ENCODE peak calls at places on chromosomes 1 and 21, in five cellular contexts. M is cardiac muscle cell, Z is PC-3, Q is K562, B is kidney epithelial cell. C is an unnamed sample.
A peak's percentile ranks its signal among the peaks of the same experiment; 100 is the strongest.

GRCh38 chr1:218705911-218706893 is 361.1 kb downstream of the TGFB2 start:
- DNase-seq in Z (peak; percentile 100), M (peak; percentile 94), Q (no peak), B (peak; percentile 100), C (peak; percentile 88)

GRCh38 chr21:21046063-21046462 is 47.9 kb downstream of the NCAM2 start:
- DNase-seq in Z (no peak), Q (no peak), B (no peak), M (no peak), C (no peak)

GRCh38 chr1:46549697-46550681 is 1.5 kb downstream of the KNCN start:
- DNase-seq in Z (peak; percentile 26), M (peak; percentile 67), B (peak; percentile 23), Q (peak; percentile 68), C (peak; percentile 38)

GRCh38 chr1:153292185-153292584 is 20.6 kb downstream of the PGLYRP3 start:
- DNase-seq in B (no peak), M (no peak), Z (no peak), Q (no peak), C (peak; percentile 61)

GRCh38 chr1:218299416-218299815 is 14.3 kb downstream of the RRP15 start:
- DNase-seq in Q (peak; percentile 25), M (peak; percentile 77), B (peak; percentile 21), Z (peak; percentile 80), C (peak; percentile 60)

GRCh38 chr1:52403566-52404115 is 582 bp downstream of the ORC1 start:
- DNase-seq in Z (peak; percentile 82), B (peak; percentile 37), M (peak; percentile 76), Q (peak; percentile 72), C (peak; percentile 87)

GRCh38 chr1:215201301-215201700 is 118.8 kb downstream of the KCNK2 start:
- DNase-seq in M (no peak), Z (no peak), B (no peak), Q (no peak), C (no peak)

GRCh38 chr1:110356379-110356778 is 17.2 kb downstream of the RBM15 start:
- DNase-seq in B (peak; percentile 35), M (no peak), Q (no peak), Z (peak; percentile 93), C (peak; percentile 53)

GRCh38 chr1:244226440-244226839 is 175.4 kb downstream of the ZBTB18 start:
- DNase-seq in Q (no peak), M (no peak), Z (peak; percentile 89), B (no peak), C (peak; percentile 62)

GRCh38 chr21:43657355-43658093 is 1.8 kb downstream of the HSF2BP start:
- DNase-seq in Z (no peak), M (peak; percentile 28), B (no peak), Q (no peak), C (no peak)

GRCh38 chr1:3031401-3032221 is 10.3 kb downstream of the ACTRT2 start:
- DNase-seq in Z (no peak), Q (no peak), M (no peak), B (no peak), C (no peak)

GRCh38 chr1:214637722-214638473 is 34.9 kb downstream of the CENPF start:
- DNase-seq in Z (peak; percentile 68), B (no peak), Q (peak; percentile 29), M (peak; percentile 77), C (peak; percentile 66)

GRCh38 chr21:34074283-34075098 is 1.1 kb downstream of the MRPS6 start:
- DNase-seq in Z (peak; percentile 32), M (peak; percentile 9), B (no peak), Q (no peak), C (peak; percentile 38)

GRCh38 chr1:111596499-111596898 is 23.1 kb upstream of the RAP1A start:
- DNase-seq in M (no peak), Z (no peak), Q (no peak), B (no peak), C (no peak)

GRCh38 chr1:15786581-15786980 is 20.9 kb downstream of the UQCRHL start:
- DNase-seq in Q (no peak), B (no peak), M (peak; percentile 44), Z (peak; percentile 48), C (peak; percentile 48)

GRCh38 chr21:28684351-28684750 is 308.3 kb downstream of the LTN1 start:
- DNase-seq in Z (no peak), B (no peak), M (peak; percentile 3), Q (no peak), C (peak; percentile 54)

GRCh38 chr21:36323032-36323431 is 3.0 kb downstream of the MORC3 start:
- DNase-seq in Z (peak; percentile 36), M (no peak), B (no peak), Q (no peak), C (peak; percentile 57)

GRCh38 chr1:27614625-27615344 is 10.8 kb upstream of the AHDC1 start:
- DNase-seq in B (no peak), Q (peak; percentile 91), M (no peak), Z (no peak), C (no peak)

GRCh38 chr1:91680556-91680955 is 179.9 kb downstream of the CDC7 start:
- DNase-seq in Z (no peak), Q (no peak), M (no peak), B (no peak), C (no peak)

GRCh38 chr1:119547805-119548204 is 40.8 kb downstream of the HSD3B1 start:
- DNase-seq in B (no peak), M (no peak), Z (no peak), Q (no peak), C (no peak)

GRCh38 chr1:11736746-11737639 is 1.1 kb downstream of the AGTRAP start:
- DNase-seq in M (peak; percentile 86), Q (peak; percentile 43), B (peak; percentile 60), Z (peak; percentile 75), C (peak; percentile 95)

GRCh38 chr1:78410643-78411042 is 80.1 kb upstream of the PTGFR start:
- DNase-seq in B (no peak), M (no peak), Q (no peak), Z (peak; percentile 12), C (no peak)

GRCh38 chr1:224541901-224542610 is 74.1 kb upstream of the CNIH3 start:
- DNase-seq in M (peak; percentile 78), B (no peak), Q (no peak), Z (peak; percentile 68), C (peak; percentile 27)

GRCh38 chr1:24694380-24694843 is 50.8 kb upstream of the CLIC4 start:
- DNase-seq in B (no peak), M (peak; percentile 88), Z (no peak), Q (no peak), C (no peak)

GRCh38 chr21:33402011-33402979 is 918 bp upstream of the IFNGR2 start:
- DNase-seq in Z (no peak), B (no peak), M (peak; percentile 89), Q (no peak), C (peak; percentile 84)

GRCh38 chr1:6399294-6399693 is 5.7 kb upstream of the ACOT7 start:
- DNase-seq in Z (no peak), B (no peak), Q (no peak), M (no peak), C (no peak)

GRCh38 chr1:58206749-58207148 is 339.8 kb downstream of the OMA1 start:
- DNase-seq in B (no peak), M (no peak), Z (no peak), Q (no peak), C (peak; percentile 26)

GRCh38 chr1:17545354-17545753 is 5.9 kb downstream of the ARHGEF10L start:
- DNase-seq in Z (peak; percentile 65), Q (no peak), M (peak; percentile 67), B (no peak), C (peak; percentile 81)

GRCh38 chr1:72050551-72050950 is 231.8 kb downstream of the NEGR1 start:
- DNase-seq in M (no peak), Z (no peak), Q (no peak), B (no peak), C (no peak)

DNA sequence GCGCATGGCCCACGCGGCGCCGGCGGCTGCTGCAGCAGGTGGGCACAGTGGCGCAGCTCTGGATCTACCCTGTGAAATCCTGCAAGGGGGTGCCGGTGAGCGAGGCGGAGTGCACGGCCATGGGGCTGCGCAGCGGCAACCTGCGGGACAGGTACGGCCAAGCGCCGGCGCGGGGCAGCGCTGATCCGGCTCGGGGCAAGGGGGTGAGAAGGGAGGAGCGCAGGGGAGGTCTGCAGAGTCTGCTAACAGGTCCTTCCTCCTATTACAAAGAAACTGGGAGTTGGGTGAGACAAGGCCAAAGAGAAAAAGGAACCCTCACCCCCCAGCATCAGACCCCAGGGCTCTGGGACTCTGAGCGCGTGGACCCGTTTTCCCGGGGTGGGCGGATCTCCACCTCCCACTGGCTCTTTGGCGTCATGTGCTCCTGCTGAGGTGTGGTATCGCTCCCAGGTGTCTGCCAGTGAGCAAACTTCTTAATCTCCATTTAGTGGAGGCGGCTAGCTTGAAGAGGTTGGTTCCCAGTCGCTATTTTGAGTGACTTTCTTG is 429 bp downstream of the MTARC1 start:
- DNase-seq in Q (no peak), B (no peak), M (no peak), Z (peak; percentile 84), C (peak; percentile 72)
- H3K4me3 ChIP-seq in Q (no peak overlapping the region), B (peak overlapping the region; percentile 39), M (peak overlapping the region; percentile 66), Z (peak overlapping the region; percentile 65), C (peak overlapping the region; percentile 58)

DNA sequence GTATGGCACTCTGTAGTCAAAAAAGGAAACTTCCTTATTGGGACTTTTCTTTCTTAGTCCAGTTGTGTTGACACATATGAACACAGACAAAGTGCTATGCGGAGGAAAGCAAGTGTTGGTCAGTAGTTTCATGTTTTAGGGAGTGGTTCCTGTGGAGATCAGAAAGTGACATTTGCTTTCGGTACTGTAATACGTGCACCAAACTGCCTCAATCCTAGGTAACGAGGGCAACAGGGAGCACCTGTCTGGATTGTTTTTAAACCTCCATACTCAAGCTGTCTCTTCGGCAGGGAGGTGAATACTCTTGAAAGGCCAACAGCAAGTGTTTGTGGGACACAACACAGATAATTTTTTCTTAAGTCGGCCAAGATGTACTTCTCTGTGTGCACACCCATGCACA is 9.1 kb downstream of the RHOU start:
- DNase-seq in M (no peak), Q (no peak), Z (no peak), B (no peak), C (no peak)
- TF ChIP-seq CTCF in M (no peak), Q (no peak), Z (no peak), B (no peak), C (no peak)

GRCh38 chr1:93906480-93906879 is 2.8 kb downstream of the GCLM start:
- DNase-seq in B (no peak), M (no peak), Q (no peak), Z (no peak), C (no peak)
- H3K4me3 ChIP-seq in B (no peak overlapping the region), M (no peak overlapping the region), Q (peak overlapping the region; percentile 98), Z (peak overlapping the region; percentile 85), C (no peak overlapping the region)

GRCh38 chr1:157951219-157951618 is 42.2 kb upstream of the KIRREL1 start:
- DNase-seq in Z (no peak), Q (no peak), B (no peak), M (no peak), C (no peak)

GRCh38 chr1:157944666-157945280 is 48.7 kb upstream of the KIRREL1 start:
- DNase-seq in B (no peak), M (no peak), Z (no peak), Q (no peak), C (no peak)

GRCh38 chr1:157952601-157953000 is 40.8 kb upstream of the KIRREL1 start:
- DNase-seq in Q (no peak), Z (no peak), M (no peak), B (no peak), C (no peak)

DNA sequence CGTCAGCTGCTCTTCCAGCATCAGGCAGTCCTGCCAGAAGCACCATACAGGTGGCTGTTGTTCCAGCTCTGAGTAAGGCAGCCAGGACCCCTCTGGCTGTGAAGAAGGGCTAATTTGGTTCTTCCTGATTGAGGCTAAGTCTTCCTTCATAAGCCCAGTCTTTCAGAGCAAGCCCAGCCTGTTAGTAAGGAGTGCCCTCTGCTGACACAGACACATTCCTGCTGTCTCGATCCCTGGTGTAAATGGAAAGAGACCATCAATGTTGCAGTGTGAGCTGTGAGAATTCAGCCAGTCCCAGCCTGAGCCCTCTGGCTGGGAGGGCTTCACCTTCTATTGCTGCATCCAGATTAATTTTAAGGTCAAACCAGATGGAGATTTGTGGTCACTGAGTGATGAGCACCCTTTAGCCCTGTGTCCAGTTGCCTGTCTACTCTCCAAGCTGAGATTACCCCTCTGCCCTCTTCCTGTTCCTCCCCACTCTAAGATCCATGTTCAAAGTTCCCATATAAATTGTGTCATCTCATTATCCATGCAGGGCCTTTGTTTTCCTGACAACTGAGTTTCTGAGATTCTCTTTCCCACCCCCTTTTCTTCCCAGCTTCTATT is 44.8 kb upstream of the KIRREL1 start:
- DNase-seq in B (no peak), Q (no peak), M (peak; percentile 60), Z (peak; percentile 62), C (peak; percentile 72)
- TF ChIP-seq CTCF in B (peak; percentile 79), Q (peak; percentile 48), M (peak; percentile 60), Z (peak; percentile 81), C (peak; percentile 84)